ENCODE peak calls at places on chromosomes 7 and 10, in five cellular contexts. One of them, this sample, is unnamed.

GRCh38 chr7:105596866-105597265 is 15.6 kb upstream of the EFCAB10 start:
- DNase-seq in AG09309: no peak
- DNase-seq in Calu3: no peak
- DNase-seq in stimulated activated CD4-positive, alpha-beta T cell treated with anti-CD3 and anti-CD28 coated beads, Interleukin-1b, Interleukin-23, amount 100 ng/mL, for 1 hour: no peak
- DNase-seq in retina: no peak
- DNase-seq in this sample: no peak

GRCh38 chr10:78602201-78602917 is 466.4 kb upstream of the ZMIZ1 start:
- DNase-seq in AG09309: no peak
- DNase-seq in retina: no peak
- DNase-seq in Calu3: no peak
- DNase-seq in stimulated activated CD4-positive, alpha-beta T cell treated with anti-CD3 and anti-CD28 coated beads, Interleukin-1b, Interleukin-23, amount 100 ng/mL, for 1 hour: no peak
- DNase-seq in this sample: no peak

GRCh38 chr7:66315192-66315591 is 110.1 kb downstream of the TPST1 start:
- DNase-seq in Calu3: no peak
- DNase-seq in retina: no peak
- DNase-seq in AG09309: no peak
- DNase-seq in stimulated activated CD4-positive, alpha-beta T cell treated with anti-CD3 and anti-CD28 coated beads, Interleukin-1b, Interleukin-23, amount 100 ng/mL, for 1 hour: no peak
- DNase-seq in this sample: no peak

GRCh38 chr7:147161405-147161804 is 1044.8 kb downstream of the CNTNAP2 start:
- DNase-seq in Calu3: no peak
- DNase-seq in retina: no peak
- DNase-seq in stimulated activated CD4-positive, alpha-beta T cell treated with anti-CD3 and anti-CD28 coated beads, Interleukin-1b, Interleukin-23, amount 100 ng/mL, for 1 hour: no peak
- DNase-seq in AG09309: no peak
- DNase-seq in this sample: no peak

GRCh38 chr7:124992881-124993562 is 63.4 kb upstream of the POT1 start:
- DNase-seq in Calu3: peak
- DNase-seq in stimulated activated CD4-positive, alpha-beta T cell treated with anti-CD3 and anti-CD28 coated beads, Interleukin-1b, Interleukin-23, amount 100 ng/mL, for 1 hour: no peak
- DNase-seq in AG09309: peak
- DNase-seq in retina: no peak
- DNase-seq in this sample: no peak

GRCh38 chr10:119365773-119366640 is 158.6 kb downstream of the GRK5 start:
- DNase-seq in retina: no peak
- DNase-seq in stimulated activated CD4-positive, alpha-beta T cell treated with anti-CD3 and anti-CD28 coated beads, Interleukin-1b, Interleukin-23, amount 100 ng/mL, for 1 hour: no peak
- DNase-seq in Calu3: no peak
- DNase-seq in AG09309: no peak
- DNase-seq in this sample: no peak

GRCh38 chr10:78973901-78974408 is 94.8 kb upstream of the ZMIZ1 start:
- DNase-seq in AG09309: no peak
- DNase-seq in Calu3: no peak
- DNase-seq in retina: peak
- DNase-seq in stimulated activated CD4-positive, alpha-beta T cell treated with anti-CD3 and anti-CD28 coated beads, Interleukin-1b, Interleukin-23, amount 100 ng/mL, for 1 hour: no peak
- DNase-seq in this sample: peak

GRCh38 chr10:54009672-54010071 is 791.4 kb downstream of the PCDH15 start:
- DNase-seq in AG09309: no peak
- DNase-seq in stimulated activated CD4-positive, alpha-beta T cell treated with anti-CD3 and anti-CD28 coated beads, Interleukin-1b, Interleukin-23, amount 100 ng/mL, for 1 hour: no peak
- DNase-seq in Calu3: no peak
- DNase-seq in retina: no peak
- DNase-seq in this sample: no peak

GRCh38 chr7:93758621-93759020 is 131.9 kb downstream of the TFPI2 start:
- DNase-seq in AG09309: no peak
- DNase-seq in stimulated activated CD4-positive, alpha-beta T cell treated with anti-CD3 and anti-CD28 coated beads, Interleukin-1b, Interleukin-23, amount 100 ng/mL, for 1 hour: no peak
- DNase-seq in Calu3: no peak
- DNase-seq in retina: no peak
- DNase-seq in this sample: no peak

GRCh38 chr7:131655866-131656265 is 99.4 kb upstream of the PODXL start:
- DNase-seq in Calu3: no peak
- DNase-seq in stimulated activated CD4-positive, alpha-beta T cell treated with anti-CD3 and anti-CD28 coated beads, Interleukin-1b, Interleukin-23, amount 100 ng/mL, for 1 hour: no peak
- DNase-seq in retina: no peak
- DNase-seq in AG09309: no peak
- DNase-seq in this sample: no peak

GRCh38 chr10:61663466-61663865 is 737 bp downstream of the CABCOCO1 start:
- DNase-seq in Calu3: no peak
- DNase-seq in retina: peak
- DNase-seq in stimulated activated CD4-positive, alpha-beta T cell treated with anti-CD3 and anti-CD28 coated beads, Interleukin-1b, Interleukin-23, amount 100 ng/mL, for 1 hour: no peak
- DNase-seq in AG09309: no peak
- DNase-seq in this sample: no peak

GRCh38 chr7:111018960-111019835 is 71.7 kb upstream of the LRRN3 start:
- DNase-seq in stimulated activated CD4-positive, alpha-beta T cell treated with anti-CD3 and anti-CD28 coated beads, Interleukin-1b, Interleukin-23, amount 100 ng/mL, for 1 hour: no peak
- DNase-seq in retina: no peak
- DNase-seq in AG09309: no peak
- DNase-seq in Calu3: no peak
- DNase-seq in this sample: no peak

GRCh38 chr10:60733189-60733815 is 45.0 kb upstream of the CDK1 start:
- DNase-seq in retina: peak
- DNase-seq in AG09309: no peak
- DNase-seq in stimulated activated CD4-positive, alpha-beta T cell treated with anti-CD3 and anti-CD28 coated beads, Interleukin-1b, Interleukin-23, amount 100 ng/mL, for 1 hour: no peak
- DNase-seq in Calu3: peak
- DNase-seq in this sample: no peak

GRCh38 chr7:20224005-20224404 is 6.8 kb upstream of the MACC1 start:
- DNase-seq in Calu3: no peak
- DNase-seq in AG09309: no peak
- DNase-seq in stimulated activated CD4-positive, alpha-beta T cell treated with anti-CD3 and anti-CD28 coated beads, Interleukin-1b, Interleukin-23, amount 100 ng/mL, for 1 hour: no peak
- DNase-seq in retina: no peak
- DNase-seq in this sample: no peak

GRCh38 chr7:120278773-120279172 is 5.8 kb downstream of the KCND2 start:
- DNase-seq in retina: no peak
- DNase-seq in stimulated activated CD4-positive, alpha-beta T cell treated with anti-CD3 and anti-CD28 coated beads, Interleukin-1b, Interleukin-23, amount 100 ng/mL, for 1 hour: no peak
- DNase-seq in Calu3: no peak
- DNase-seq in AG09309: no peak
- DNase-seq in this sample: no peak

GRCh38 chr10:19498348-19499290 is 317.6 kb upstream of the PLXDC2 start:
- DNase-seq in AG09309: no peak
- DNase-seq in stimulated activated CD4-positive, alpha-beta T cell treated with anti-CD3 and anti-CD28 coated beads, Interleukin-1b, Interleukin-23, amount 100 ng/mL, for 1 hour: no peak
- DNase-seq in Calu3: no peak
- DNase-seq in retina: no peak
- DNase-seq in this sample: no peak

GRCh38 chr7:138527746-138528223 is 67.7 kb downstream of the TRIM24 start:
- DNase-seq in retina: peak
- DNase-seq in AG09309: no peak
- DNase-seq in stimulated activated CD4-positive, alpha-beta T cell treated with anti-CD3 and anti-CD28 coated beads, Interleukin-1b, Interleukin-23, amount 100 ng/mL, for 1 hour: no peak
- DNase-seq in Calu3: peak
- DNase-seq in this sample: no peak

GRCh38 chr7:100612730-100613446 is 548 bp downstream of the MOSPD3 start:
- DNase-seq in retina: no peak
- DNase-seq in Calu3: no peak
- DNase-seq in AG09309: no peak
- DNase-seq in stimulated activated CD4-positive, alpha-beta T cell treated with anti-CD3 and anti-CD28 coated beads, Interleukin-1b, Interleukin-23, amount 100 ng/mL, for 1 hour: no peak
- DNase-seq in this sample: no peak

GRCh38 chr7:68707146-68707545 is 891.1 kb upstream of the AUTS2 start:
- DNase-seq in stimulated activated CD4-positive, alpha-beta T cell treated with anti-CD3 and anti-CD28 coated beads, Interleukin-1b, Interleukin-23, amount 100 ng/mL, for 1 hour: no peak
- DNase-seq in retina: no peak
- DNase-seq in Calu3: no peak
- DNase-seq in AG09309: no peak
- DNase-seq in this sample: no peak

GRCh38 chr10:361203-362135 is 226.2 kb downstream of the ZMYND11 start:
- DNase-seq in Calu3: no peak
- DNase-seq in AG09309: no peak
- DNase-seq in retina: peak
- DNase-seq in stimulated activated CD4-positive, alpha-beta T cell treated with anti-CD3 and anti-CD28 coated beads, Interleukin-1b, Interleukin-23, amount 100 ng/mL, for 1 hour: no peak
- DNase-seq in this sample: no peak

GRCh38 chr7:108294595-108294994 is 161.6 kb downstream of the NRCAM start:
- DNase-seq in Calu3: no peak
- DNase-seq in AG09309: no peak
- DNase-seq in stimulated activated CD4-positive, alpha-beta T cell treated with anti-CD3 and anti-CD28 coated beads, Interleukin-1b, Interleukin-23, amount 100 ng/mL, for 1 hour: no peak
- DNase-seq in retina: no peak
- DNase-seq in this sample: no peak

GRCh38 chr10:70192325-70192966 is 22.1 kb upstream of the SAR1A start:
- DNase-seq in Calu3: no peak
- DNase-seq in stimulated activated CD4-positive, alpha-beta T cell treated with anti-CD3 and anti-CD28 coated beads, Interleukin-1b, Interleukin-23, amount 100 ng/mL, for 1 hour: no peak
- DNase-seq in AG09309: peak
- DNase-seq in retina: no peak
- DNase-seq in this sample: no peak

GRCh38 chr10:77268721-77269120 is 368.9 kb downstream of the KCNMA1 start:
- DNase-seq in AG09309: no peak
- DNase-seq in Calu3: no peak
- DNase-seq in retina: no peak
- DNase-seq in stimulated activated CD4-positive, alpha-beta T cell treated with anti-CD3 and anti-CD28 coated beads, Interleukin-1b, Interleukin-23, amount 100 ng/mL, for 1 hour: no peak
- DNase-seq in this sample: peak

GRCh38 chr10:11236234-11236633 is 218.6 kb downstream of the CELF2 start:
- DNase-seq in AG09309: no peak
- DNase-seq in retina: no peak
- DNase-seq in stimulated activated CD4-positive, alpha-beta T cell treated with anti-CD3 and anti-CD28 coated beads, Interleukin-1b, Interleukin-23, amount 100 ng/mL, for 1 hour: no peak
- DNase-seq in Calu3: no peak
- DNase-seq in this sample: no peak

GRCh38 chr10:17432738-17433137 is 21.7 kb downstream of the ST8SIA6 start:
- DNase-seq in Calu3: no peak
- DNase-seq in retina: no peak
- DNase-seq in stimulated activated CD4-positive, alpha-beta T cell treated with anti-CD3 and anti-CD28 coated beads, Interleukin-1b, Interleukin-23, amount 100 ng/mL, for 1 hour: no peak
- DNase-seq in AG09309: no peak
- DNase-seq in this sample: no peak

GRCh38 chr10:31063839-31064238 is 32.2 kb upstream of the ZNF438 start:
- DNase-seq in Calu3: no peak
- DNase-seq in retina: no peak
- DNase-seq in AG09309: no peak
- DNase-seq in stimulated activated CD4-positive, alpha-beta T cell treated with anti-CD3 and anti-CD28 coated beads, Interleukin-1b, Interleukin-23, amount 100 ng/mL, for 1 hour: no peak
- DNase-seq in this sample: no peak

GRCh38 chr7:108093903-108094302 is 36.3 kb downstream of the LAMB4 start:
- DNase-seq in Calu3: no peak
- DNase-seq in retina: no peak
- DNase-seq in AG09309: no peak
- DNase-seq in stimulated activated CD4-positive, alpha-beta T cell treated with anti-CD3 and anti-CD28 coated beads, Interleukin-1b, Interleukin-23, amount 100 ng/mL, for 1 hour: no peak
- DNase-seq in this sample: no peak

GRCh38 chr7:43754596-43754995 is 3.9 kb upstream of the BLVRA start:
- DNase-seq in AG09309: no peak
- DNase-seq in stimulated activated CD4-positive, alpha-beta T cell treated with anti-CD3 and anti-CD28 coated beads, Interleukin-1b, Interleukin-23, amount 100 ng/mL, for 1 hour: no peak
- DNase-seq in retina: no peak
- DNase-seq in Calu3: no peak
- DNase-seq in this sample: no peak

GRCh38 chr7:1936531-1937251 is 266.6 kb downstream of the ELFN1 start:
- DNase-seq in Calu3: no peak
- DNase-seq in AG09309: no peak
- DNase-seq in stimulated activated CD4-positive, alpha-beta T cell treated with anti-CD3 and anti-CD28 coated beads, Interleukin-1b, Interleukin-23, amount 100 ng/mL, for 1 hour: no peak
- DNase-seq in retina: no peak
- DNase-seq in this sample: no peak

GRCh38 chr7:155889636-155890508 is 77.6 kb upstream of the SHH start:
- DNase-seq in retina: no peak
- DNase-seq in stimulated activated CD4-positive, alpha-beta T cell treated with anti-CD3 and anti-CD28 coated beads, Interleukin-1b, Interleukin-23, amount 100 ng/mL, for 1 hour: no peak
- DNase-seq in AG09309: no peak
- DNase-seq in Calu3: no peak
- DNase-seq in this sample: no peak

GRCh38 chr7:135976312-135977019 is 693 bp downstream of the MTPN start:
- DNase-seq in AG09309: no peak
- DNase-seq in stimulated activated CD4-positive, alpha-beta T cell treated with anti-CD3 and anti-CD28 coated beads, Interleukin-1b, Interleukin-23, amount 100 ng/mL, for 1 hour: peak
- DNase-seq in Calu3: peak
- DNase-seq in retina: no peak
- DNase-seq in this sample: no peak

GRCh38 chr10:104284783-104285182 is 15.8 kb downstream of the GSTO2 start:
- DNase-seq in stimulated activated CD4-positive, alpha-beta T cell treated with anti-CD3 and anti-CD28 coated beads, Interleukin-1b, Interleukin-23, amount 100 ng/mL, for 1 hour: no peak
- DNase-seq in retina: no peak
- DNase-seq in AG09309: no peak
- DNase-seq in Calu3: no peak
- DNase-seq in this sample: no peak

GRCh38 chr7:116337800-116338199 is 127.5 kb downstream of the TES start:
- DNase-seq in stimulated activated CD4-positive, alpha-beta T cell treated with anti-CD3 and anti-CD28 coated beads, Interleukin-1b, Interleukin-23, amount 100 ng/mL, for 1 hour: no peak
- DNase-seq in Calu3: no peak
- DNase-seq in AG09309: no peak
- DNase-seq in retina: no peak
- DNase-seq in this sample: no peak

GRCh38 chr7:34675749-34676374 is 17.8 kb downstream of the NPSR1 start:
- DNase-seq in Calu3: peak
- DNase-seq in stimulated activated CD4-positive, alpha-beta T cell treated with anti-CD3 and anti-CD28 coated beads, Interleukin-1b, Interleukin-23, amount 100 ng/mL, for 1 hour: no peak
- DNase-seq in retina: no peak
- DNase-seq in AG09309: no peak
- DNase-seq in this sample: peak

GRCh38 chr7:90172624-90173023 is 18.4 kb downstream of the STEAP1 start:
- DNase-seq in Calu3: no peak
- DNase-seq in stimulated activated CD4-positive, alpha-beta T cell treated with anti-CD3 and anti-CD28 coated beads, Interleukin-1b, Interleukin-23, amount 100 ng/mL, for 1 hour: no peak
- DNase-seq in retina: no peak
- DNase-seq in AG09309: no peak
- DNase-seq in this sample: no peak

GRCh38 chr7:11212080-11212711 is 238.5 kb downstream of the PHF14 start:
- DNase-seq in retina: peak
- DNase-seq in Calu3: peak
- DNase-seq in AG09309: peak
- DNase-seq in stimulated activated CD4-positive, alpha-beta T cell treated with anti-CD3 and anti-CD28 coated beads, Interleukin-1b, Interleukin-23, amount 100 ng/mL, for 1 hour: peak
- DNase-seq in this sample: peak

GRCh38 chr10:101227765-101228681 is 1.2 kb downstream of the LBX1 start:
- DNase-seq in AG09309: no peak
- DNase-seq in stimulated activated CD4-positive, alpha-beta T cell treated with anti-CD3 and anti-CD28 coated beads, Interleukin-1b, Interleukin-23, amount 100 ng/mL, for 1 hour: no peak
- DNase-seq in retina: peak
- DNase-seq in Calu3: no peak
- DNase-seq in this sample: no peak

GRCh38 chr10:89163265-89163995 is 43.7 kb downstream of the CH25H start:
- DNase-seq in retina: no peak
- DNase-seq in Calu3: no peak
- DNase-seq in AG09309: peak
- DNase-seq in stimulated activated CD4-positive, alpha-beta T cell treated with anti-CD3 and anti-CD28 coated beads, Interleukin-1b, Interleukin-23, amount 100 ng/mL, for 1 hour: peak
- DNase-seq in this sample: peak

GRCh38 chr7:94303736-94304135 is 91.0 kb upstream of the COL1A2 start:
- DNase-seq in retina: peak
- DNase-seq in Calu3: no peak
- DNase-seq in stimulated activated CD4-positive, alpha-beta T cell treated with anti-CD3 and anti-CD28 coated beads, Interleukin-1b, Interleukin-23, amount 100 ng/mL, for 1 hour: no peak
- DNase-seq in AG09309: no peak
- DNase-seq in this sample: no peak